ENCODE peak calls at places on chromosomes 13 and 19, in six cellular contexts. Q is breast epithelium, X is lower leg skin, H is testis, G is ascending aorta, S is adrenal gland. N is an unnamed sample.

GRCh38 chr13:73702419-73703071 is 431.7 kb downstream of the KLF12 start:
- DNase-seq in Q (no peak), X (no peak), H (no peak), G (no peak), S (no peak), N (no peak)

GRCh38 chr19:38740252-38740592 is 4.1 kb downstream of the CAPN12 start:
- DNase-seq in Q (no peak), X (no peak), H (no peak), G (no peak), S (no peak), N (no peak)

GRCh38 chr19:7428651-7429113 is 60.2 kb downstream of the PEX11G start:
- DNase-seq in Q (no peak), X (no peak), H (no peak), G (no peak), S (no peak), N (no peak)

GRCh38 chr19:53537523-53538377 is at the start of gene ZNF331:
- DNase-seq in Q (peak; percentile 78), X (peak; percentile 71), H (peak; percentile 85), G (peak; percentile 93), S (peak; percentile 86), N (peak; percentile 62)

GRCh38 chr19:21321996-21322395 is 7.2 kb downstream of the ZNF708 start:
- DNase-seq in Q (no peak), X (no peak), H (no peak), G (no peak), S (no peak), N (no peak)

GRCh38 chr19:10544242-10544752 is 593 bp downstream of the ATG4D start:
- DNase-seq in Q (no peak), X (no peak), H (peak; percentile 52), G (no peak), S (no peak), N (no peak)

GRCh38 chr19:42075364-42075615 is 676 bp upstream of the ZNF574 start:
- DNase-seq in Q (no peak), X (no peak), H (no peak), G (no peak), S (no peak), N (no peak)

GRCh38 chr13:39268398-39268797 is 230.1 kb downstream of the NHLRC3 start:
- DNase-seq in Q (no peak), X (no peak), H (no peak), G (no peak), S (no peak), N (no peak)

GRCh38 chr19:54186934-54187381 is 2.4 kb downstream of the MBOAT7 start:
- DNase-seq in Q (no peak), X (no peak), H (peak; percentile 92), G (no peak), S (peak; percentile 65), N (no peak)

GRCh38 chr19:18594096-18594823 is 5.7 kb downstream of the REX1BD start:
- DNase-seq in Q (peak; percentile 65), X (no peak), H (peak; percentile 80), G (peak; percentile 87), S (peak; percentile 76), N (no peak)

GRCh38 chr13:48043789-48044503 is 6.4 kb downstream of the NUDT15 start:
- DNase-seq in Q (no peak), X (no peak), H (no peak), G (no peak), S (no peak), N (no peak)

GRCh38 chr13:89239361-89240127 is 1568.4 kb downstream of the SLITRK5 start:
- DNase-seq in Q (no peak), X (no peak), H (no peak), G (no peak), S (no peak), N (no peak)

GRCh38 chr19:1855040-1855827 is 7.0 kb upstream of the REXO1 start:
- DNase-seq in Q (peak; percentile 88), X (peak; percentile 91), H (peak; percentile 73), G (peak; percentile 92), S (peak; percentile 92), N (no peak)

DNA sequence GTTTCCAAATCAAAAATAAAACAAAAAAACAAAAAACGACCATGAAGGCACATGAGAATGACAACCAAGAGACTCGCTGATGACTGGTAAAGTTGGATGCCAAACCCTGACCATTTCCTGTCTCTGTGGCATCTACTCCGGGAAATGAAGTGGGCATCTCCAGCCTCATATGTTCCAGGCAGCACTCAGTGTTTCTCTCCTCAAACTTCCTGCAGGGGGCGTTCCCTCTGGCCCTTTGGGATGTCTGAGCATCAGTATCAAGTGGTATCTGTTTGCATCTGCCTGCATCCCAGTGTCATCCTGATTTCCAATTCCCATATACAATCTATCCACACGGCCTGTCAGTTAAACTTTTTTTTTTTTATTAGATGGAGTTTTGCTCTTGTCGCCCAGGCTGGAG is 9.8 kb upstream of the SIGLEC12 start:
- DNase-seq in Q (no peak), X (no peak), H (peak; percentile 23), G (no peak), S (no peak), N (no peak)
- TF ChIP-seq CTCF in Q (no peak), X (no peak), H (no peak), G (no peak), S (no peak), N (no peak)

GRCh38 chr13:30115257-30115600 is 192.1 kb downstream of the KATNAL1 start:
- DNase-seq in Q (no peak), X (no peak), H (no peak), G (no peak), S (no peak), N (no peak)
- TF ChIP-seq CTCF in Q (no peak), X (no peak), H (no peak), G (no peak), S (peak; percentile 34), N (no peak)

GRCh38 chr13:60152114-60152513 is 11.6 kb downstream of the DIAPH3 start:
- DNase-seq in Q (no peak), X (no peak), H (no peak), G (no peak), S (no peak), N (no peak)

GRCh38 chr13:60150538-60150937 is 13.2 kb downstream of the DIAPH3 start:
- DNase-seq in Q (no peak), X (no peak), H (no peak), G (no peak), S (no peak), N (no peak)

GRCh38 chr13:60152904-60153303 is 10.8 kb downstream of the DIAPH3 start:
- DNase-seq in Q (no peak), X (no peak), H (no peak), G (no peak), S (no peak), N (no peak)

GRCh38 chr13:60158321-60158801 is 5.4 kb downstream of the DIAPH3 start:
- DNase-seq in Q (no peak), X (no peak), H (no peak), G (no peak), S (no peak), N (no peak)

GRCh38 chr13:60155978-60156377 is 7.8 kb downstream of the DIAPH3 start:
- DNase-seq in Q (no peak), X (no peak), H (no peak), G (no peak), S (no peak), N (no peak)
- TF ChIP-seq CTCF in Q (no peak), X (no peak), H (no peak), G (no peak), S (no peak), N (no peak)

GRCh38 chr19:31882709-31883108 is 462.7 kb upstream of the ZNF507 start:
- DNase-seq in Q (no peak), X (no peak), H (no peak), G (no peak), S (no peak), N (no peak)
- TF ChIP-seq CTCF in Q (no peak), X (no peak), H (no peak), G (no peak), S (no peak), N (no peak)

DNA sequence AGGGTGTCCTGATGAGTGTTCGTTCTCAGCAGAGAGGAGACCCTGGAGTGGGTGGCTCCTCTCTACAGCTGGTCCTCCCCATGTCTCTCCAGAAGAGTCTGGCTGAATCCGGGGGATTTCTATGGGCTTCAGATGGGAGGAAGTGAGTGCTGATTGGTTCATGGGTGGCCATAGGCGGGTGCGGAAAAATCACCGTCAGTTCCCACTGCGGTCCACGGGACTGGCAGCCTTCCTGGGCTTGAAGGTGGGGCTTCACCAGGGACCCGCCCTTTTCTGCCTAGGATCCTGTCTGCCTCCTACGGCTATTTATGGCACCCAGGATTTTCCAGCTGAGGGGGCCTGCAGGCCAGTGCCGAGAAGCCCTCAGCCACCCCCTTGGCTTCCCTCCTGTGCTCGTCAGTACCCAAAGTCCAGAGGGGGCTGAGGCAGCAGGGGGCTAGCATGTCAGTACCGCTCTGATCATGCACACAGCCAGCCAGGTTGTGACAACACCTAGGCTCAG is 18.4 kb downstream of the CPB2 start:
- DNase-seq in Q (no peak), X (no peak), H (no peak), G (no peak), S (no peak), N (no peak)
- TF ChIP-seq CTCF in Q (no peak), X (no peak), H (no peak), G (no peak), S (no peak), N (no peak)

GRCh38 chr13:99702687-99703319 is 201.5 kb downstream of the TM9SF2 start:
- DNase-seq in Q (no peak), X (no peak), H (no peak), G (no peak), S (no peak), N (no peak)
- TF ChIP-seq CTCF in Q (no peak), X (no peak), H (no peak), G (no peak), S (no peak), N (no peak)

N was measured in omental fat pad.